ENCODE peak calls at places on chromosomes 13 and 19, in eight cellular contexts. One of them, this sample, is unnamed.

GRCh38 chr19:39263912-39264305 is 4.3 kb upstream of the IFNL2 start:
- DNase-seq in astrocyte of the cerebellum: no peak
- DNase-seq in uterus: no peak
- DNase-seq in heart right ventricle: no peak
- DNase-seq in transverse colon: no peak
- DNase-seq in tibial nerve: no peak
- DNase-seq in prostate gland: no peak
- DNase-seq in ovary: no peak
- DNase-seq in this sample: no peak

GRCh38 chr19:33879818-33880575 is 83.3 kb downstream of the KCTD15 start:
- DNase-seq in astrocyte of the cerebellum: no peak
- DNase-seq in uterus: no peak
- DNase-seq in heart right ventricle: peak
- DNase-seq in transverse colon: no peak
- DNase-seq in tibial nerve: no peak
- DNase-seq in prostate gland: no peak
- DNase-seq in ovary: peak
- DNase-seq in this sample: no peak

GRCh38 chr13:98203641-98204326 is 26.7 kb upstream of the RNF113B start:
- DNase-seq in astrocyte of the cerebellum: no peak
- DNase-seq in uterus: no peak
- DNase-seq in heart right ventricle: no peak
- DNase-seq in transverse colon: no peak
- DNase-seq in tibial nerve: no peak
- DNase-seq in prostate gland: no peak
- DNase-seq in ovary: no peak
- DNase-seq in this sample: no peak

GRCh38 chr13:39185326-39185725 is 147.1 kb downstream of the NHLRC3 start:
- DNase-seq in astrocyte of the cerebellum: no peak
- DNase-seq in uterus: no peak
- DNase-seq in heart right ventricle: no peak
- DNase-seq in transverse colon: no peak
- DNase-seq in tibial nerve: no peak
- DNase-seq in prostate gland: no peak
- DNase-seq in ovary: no peak
- DNase-seq in this sample: no peak

GRCh38 chr19:40822161-40822560 is 23.2 kb downstream of the EGLN2 start:
- DNase-seq in astrocyte of the cerebellum: no peak
- DNase-seq in uterus: no peak
- DNase-seq in heart right ventricle: no peak
- DNase-seq in transverse colon: no peak
- DNase-seq in tibial nerve: no peak
- DNase-seq in prostate gland: no peak
- DNase-seq in ovary: no peak
- DNase-seq in this sample: no peak

GRCh38 chr19:10368101-10368803 is 12.1 kb downstream of the TYK2 start:
- DNase-seq in astrocyte of the cerebellum: no peak
- DNase-seq in uterus: no peak
- DNase-seq in heart right ventricle: no peak
- DNase-seq in transverse colon: no peak
- DNase-seq in tibial nerve: no peak
- DNase-seq in prostate gland: no peak
- DNase-seq in ovary: no peak
- DNase-seq in this sample: no peak

GRCh38 chr13:71775946-71776345 is 91.1 kb downstream of the DACH1 start:
- DNase-seq in astrocyte of the cerebellum: no peak
- DNase-seq in uterus: no peak
- DNase-seq in heart right ventricle: no peak
- DNase-seq in transverse colon: no peak
- DNase-seq in tibial nerve: no peak
- DNase-seq in prostate gland: no peak
- DNase-seq in ovary: no peak
- DNase-seq in this sample: no peak

GRCh38 chr19:30784850-30785459 is 412.8 kb downstream of the ZNF536 start:
- DNase-seq in astrocyte of the cerebellum: no peak
- DNase-seq in uterus: peak
- DNase-seq in heart right ventricle: peak
- DNase-seq in transverse colon: peak
- DNase-seq in tibial nerve: peak
- DNase-seq in prostate gland: peak
- DNase-seq in ovary: peak
- DNase-seq in this sample: no peak

GRCh38 chr19:52102163-52102562 is 6.6 kb upstream of the ZNF841 start:
- DNase-seq in astrocyte of the cerebellum: no peak
- DNase-seq in uterus: no peak
- DNase-seq in heart right ventricle: no peak
- DNase-seq in transverse colon: no peak
- DNase-seq in tibial nerve: no peak
- DNase-seq in prostate gland: no peak
- DNase-seq in ovary: no peak
- DNase-seq in this sample: no peak

GRCh38 chr19:47157455-47158321 is 27.1 kb downstream of the SAE1 start:
- DNase-seq in astrocyte of the cerebellum: peak
- DNase-seq in uterus: no peak
- DNase-seq in heart right ventricle: peak
- DNase-seq in transverse colon: peak
- DNase-seq in tibial nerve: peak
- DNase-seq in prostate gland: peak
- DNase-seq in ovary: no peak
- DNase-seq in this sample: no peak

GRCh38 chr13:82076421-82076820 is 1735.5 kb upstream of the SPRY2 start:
- DNase-seq in astrocyte of the cerebellum: no peak
- DNase-seq in uterus: no peak
- DNase-seq in heart right ventricle: no peak
- DNase-seq in transverse colon: no peak
- DNase-seq in tibial nerve: no peak
- DNase-seq in prostate gland: no peak
- DNase-seq in ovary: no peak
- DNase-seq in this sample: no peak

GRCh38 chr19:3364501-3364858 is 1.9 kb upstream of the NFIC start:
- DNase-seq in astrocyte of the cerebellum: no peak
- DNase-seq in uterus: no peak
- DNase-seq in heart right ventricle: no peak
- DNase-seq in transverse colon: no peak
- DNase-seq in tibial nerve: no peak
- DNase-seq in prostate gland: no peak
- DNase-seq in ovary: no peak
- DNase-seq in this sample: no peak

GRCh38 chr19:49409441-49410029 is 13.7 kb downstream of the PTH2 start:
- DNase-seq in astrocyte of the cerebellum: no peak
- DNase-seq in uterus: no peak
- DNase-seq in heart right ventricle: no peak
- DNase-seq in transverse colon: no peak
- DNase-seq in tibial nerve: no peak
- DNase-seq in prostate gland: no peak
- DNase-seq in ovary: no peak
- DNase-seq in this sample: no peak

GRCh38 chr19:15517778-15518177 is 9.5 kb downstream of the CYP4F22 start:
- DNase-seq in astrocyte of the cerebellum: no peak
- DNase-seq in uterus: no peak
- DNase-seq in heart right ventricle: no peak
- DNase-seq in transverse colon: no peak
- DNase-seq in tibial nerve: no peak
- DNase-seq in prostate gland: no peak
- DNase-seq in ovary: no peak
- DNase-seq in this sample: no peak

GRCh38 chr19:13024126-13024957 is 29.1 kb downstream of the NFIX start:
- DNase-seq in astrocyte of the cerebellum: no peak
- DNase-seq in uterus: peak
- DNase-seq in heart right ventricle: no peak
- DNase-seq in transverse colon: no peak
- DNase-seq in tibial nerve: no peak
- DNase-seq in prostate gland: no peak
- DNase-seq in ovary: no peak
- DNase-seq in this sample: no peak

GRCh38 chr13:92727118-92727517 is 499.5 kb upstream of the GPC6 start:
- DNase-seq in astrocyte of the cerebellum: no peak
- DNase-seq in uterus: no peak
- DNase-seq in heart right ventricle: no peak
- DNase-seq in transverse colon: no peak
- DNase-seq in tibial nerve: no peak
- DNase-seq in prostate gland: no peak
- DNase-seq in ovary: no peak
- DNase-seq in this sample: no peak

GRCh38 chr19:42323852-42324654 is 1.4 kb upstream of the MEGF8 start:
- DNase-seq in astrocyte of the cerebellum: no peak
- DNase-seq in uterus: no peak
- DNase-seq in heart right ventricle: no peak
- DNase-seq in transverse colon: peak
- DNase-seq in tibial nerve: no peak
- DNase-seq in prostate gland: no peak
- DNase-seq in ovary: no peak
- DNase-seq in this sample: no peak

GRCh38 chr19:57664269-57665127 is 4.2 kb upstream of the ZSCAN4 start:
- DNase-seq in astrocyte of the cerebellum: peak
- DNase-seq in uterus: peak
- DNase-seq in heart right ventricle: peak
- DNase-seq in transverse colon: peak
- DNase-seq in tibial nerve: no peak
- DNase-seq in prostate gland: peak
- DNase-seq in ovary: peak
- DNase-seq in this sample: no peak

GRCh38 chr19:10142701-10143375 is 23.1 kb upstream of the EIF3G start:
- DNase-seq in astrocyte of the cerebellum: no peak
- DNase-seq in uterus: no peak
- DNase-seq in heart right ventricle: no peak
- DNase-seq in transverse colon: peak
- DNase-seq in tibial nerve: no peak
- DNase-seq in prostate gland: no peak
- DNase-seq in ovary: no peak
- DNase-seq in this sample: no peak

GRCh38 chr13:43766766-43767165 is 20.0 kb downstream of the ENOX1 start:
- DNase-seq in astrocyte of the cerebellum: no peak
- DNase-seq in uterus: peak
- DNase-seq in heart right ventricle: peak
- DNase-seq in transverse colon: no peak
- DNase-seq in tibial nerve: peak
- DNase-seq in prostate gland: no peak
- DNase-seq in ovary: peak
- DNase-seq in this sample: no peak

GRCh38 chr19:20367811-20368294 is 197.7 kb downstream of the ZNF737 start:
- DNase-seq in astrocyte of the cerebellum: no peak
- DNase-seq in uterus: no peak
- DNase-seq in heart right ventricle: no peak
- DNase-seq in transverse colon: no peak
- DNase-seq in tibial nerve: no peak
- DNase-seq in prostate gland: peak
- DNase-seq in ovary: no peak
- DNase-seq in this sample: no peak

GRCh38 chr13:51158923-51159322 is 47.8 kb upstream of the C13orf42 start:
- DNase-seq in astrocyte of the cerebellum: no peak
- DNase-seq in uterus: no peak
- DNase-seq in heart right ventricle: no peak
- DNase-seq in transverse colon: no peak
- DNase-seq in tibial nerve: no peak
- DNase-seq in prostate gland: no peak
- DNase-seq in ovary: no peak
- DNase-seq in this sample: no peak
- H3K4me3 ChIP-seq in astrocyte of the cerebellum: no peak
- H3K4me3 ChIP-seq in uterus: no peak
- H3K4me3 ChIP-seq in heart right ventricle: no peak
- H3K4me3 ChIP-seq in transverse colon: no peak
- H3K4me3 ChIP-seq in tibial nerve: no peak
- H3K4me3 ChIP-seq in prostate gland: no peak
- H3K4me3 ChIP-seq in ovary: no peak
- H3K4me3 ChIP-seq in this sample: no peak

GRCh38 chr19:7701654-7702457 is at the start of gene FCER2:
- DNase-seq in astrocyte of the cerebellum: no peak
- DNase-seq in uterus: no peak
- DNase-seq in heart right ventricle: no peak
- DNase-seq in transverse colon: peak
- DNase-seq in tibial nerve: no peak
- DNase-seq in prostate gland: no peak
- DNase-seq in ovary: no peak
- DNase-seq in this sample: no peak
- TF ChIP-seq CTCF in astrocyte of the cerebellum: no peak
- TF ChIP-seq CTCF in uterus: no peak
- TF ChIP-seq CTCF in heart right ventricle: no peak
- TF ChIP-seq CTCF in transverse colon: no peak
- TF ChIP-seq CTCF in tibial nerve: no peak
- TF ChIP-seq CTCF in prostate gland: no peak
- TF ChIP-seq CTCF in ovary: no peak
- TF ChIP-seq CTCF in this sample: no peak

DNA sequence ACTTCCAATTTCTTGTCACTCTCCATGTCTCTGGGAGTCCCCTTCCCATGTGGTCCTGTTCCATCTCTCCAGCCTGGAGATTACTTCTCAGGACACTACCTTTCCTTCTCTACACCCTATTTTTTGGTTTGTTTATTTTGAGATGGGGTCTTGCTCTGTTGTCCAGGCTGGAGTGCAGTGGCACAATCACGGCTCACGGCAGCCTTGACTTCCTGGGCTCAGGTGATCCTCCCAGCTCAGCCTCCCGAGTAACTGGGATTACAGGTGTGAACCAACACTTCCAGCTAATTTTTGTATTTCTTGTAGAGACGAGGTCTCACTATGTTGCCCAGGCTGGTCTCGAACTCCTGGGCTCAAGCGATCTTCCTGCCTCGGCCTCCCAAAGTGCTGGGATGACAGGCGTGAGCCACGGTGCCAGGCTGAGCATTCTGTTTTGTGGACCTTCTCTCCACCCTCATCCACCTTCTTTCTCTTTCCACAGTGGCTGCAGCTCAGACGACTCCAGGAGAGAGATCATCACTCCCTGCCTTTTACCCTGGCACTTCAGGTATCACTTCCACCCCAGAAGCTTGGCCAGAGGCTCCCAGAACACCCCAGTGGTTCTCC is 644 bp downstream of the HCST start:
- DNase-seq in astrocyte of the cerebellum: no peak
- DNase-seq in uterus: no peak
- DNase-seq in heart right ventricle: no peak
- DNase-seq in transverse colon: no peak
- DNase-seq in tibial nerve: no peak
- DNase-seq in prostate gland: no peak
- DNase-seq in ovary: no peak
- DNase-seq in this sample: no peak
- H3K4me3 ChIP-seq in astrocyte of the cerebellum: peak
- H3K4me3 ChIP-seq in uterus: no peak
- H3K4me3 ChIP-seq in heart right ventricle: peak
- H3K4me3 ChIP-seq in transverse colon: peak
- H3K4me3 ChIP-seq in tibial nerve: peak
- H3K4me3 ChIP-seq in prostate gland: no peak
- H3K4me3 ChIP-seq in ovary: no peak
- H3K4me3 ChIP-seq in this sample: peak

GRCh38 chr13:37138169-37138568 is 32.7 kb upstream of the CSNK1A1L start:
- DNase-seq in astrocyte of the cerebellum: no peak
- DNase-seq in uterus: no peak
- DNase-seq in heart right ventricle: no peak
- DNase-seq in transverse colon: no peak
- DNase-seq in tibial nerve: no peak
- DNase-seq in prostate gland: no peak
- DNase-seq in ovary: no peak
- DNase-seq in this sample: no peak
- TF ChIP-seq CTCF in astrocyte of the cerebellum: peak
- TF ChIP-seq CTCF in uterus: no peak
- TF ChIP-seq CTCF in heart right ventricle: no peak
- TF ChIP-seq CTCF in transverse colon: no peak
- TF ChIP-seq CTCF in tibial nerve: no peak
- TF ChIP-seq CTCF in prostate gland: no peak
- TF ChIP-seq CTCF in ovary: no peak
- TF ChIP-seq CTCF in this sample: peak

GRCh38 chr13:50222569-50223332 is 207.5 kb downstream of the KCNRG start:
- DNase-seq in astrocyte of the cerebellum: peak
- DNase-seq in uterus: peak
- DNase-seq in heart right ventricle: peak
- DNase-seq in transverse colon: peak
- DNase-seq in tibial nerve: peak
- DNase-seq in prostate gland: peak
- DNase-seq in ovary: no peak
- DNase-seq in this sample: peak
- H3K4me3 ChIP-seq in astrocyte of the cerebellum: peak
- H3K4me3 ChIP-seq in uterus: peak
- H3K4me3 ChIP-seq in heart right ventricle: no peak
- H3K4me3 ChIP-seq in transverse colon: no peak
- H3K4me3 ChIP-seq in tibial nerve: no peak
- H3K4me3 ChIP-seq in prostate gland: no peak
- H3K4me3 ChIP-seq in ovary: no peak
- H3K4me3 ChIP-seq in this sample: no peak